ENCODE peak calls at places on chromosomes 5 and 9, in nine cellular contexts. C is heart right ventricle; O is OCI-LY7; G is stomach; I is fibroblast of pulmonary artery; T is cardiac muscle cell; Y is IMR-90; R is mucosa of descending colon; Z is CD4-positive, alpha-beta T cell. A is an unnamed sample.

GRCh38 chr5:176341325-176342198 is 20.0 kb downstream of the KIAA1191 start:
- DNase-seq in Z (no peak), C (no peak), O (no peak), I (no peak), Y (no peak), R (no peak), G (no peak), T (no peak), A (no peak)

GRCh38 chr5:126189862-126190261 is 233.3 kb upstream of the GRAMD2B start:
- DNase-seq in R (no peak), Y (no peak), C (no peak), T (no peak), O (no peak), G (no peak), I (no peak), Z (no peak), A (no peak)

GRCh38 chr9:129126789-129127618 is 15.8 kb downstream of the PTPA start:
- DNase-seq in C (no peak), T (no peak), O (no peak), I (no peak), Z (no peak), Y (no peak), G (no peak), R (no peak), A (no peak)

GRCh38 chr9:69671291-69671903 is 774 bp downstream of the APBA1 start:
- DNase-seq in G (no peak), R (no peak), Y (no peak), Z (no peak), O (no peak), I (no peak), C (peak), T (no peak), A (no peak)

GRCh38 chr9:37117956-37118355 is 2.4 kb upstream of the ZCCHC7 start:
- DNase-seq in R (no peak), O (no peak), I (no peak), G (no peak), Z (no peak), Y (no peak), C (no peak), T (no peak), A (no peak)

GRCh38 chr5:141973871-141974595 is 5.1 kb downstream of the RNF14 start:
- DNase-seq in T (peak), Z (no peak), R (no peak), Y (peak), O (no peak), C (no peak), I (peak), G (no peak), A (no peak)

GRCh38 chr9:129752915-129753724 is at the start of gene PTGES:
- DNase-seq in T (peak), G (peak), C (peak), R (peak), O (no peak), Y (peak), Z (peak), I (peak), A (peak)

GRCh38 chr9:137458194-137459146 is 664 bp downstream of the NSMF start:
- DNase-seq in Z (no peak), O (no peak), Y (no peak), C (peak), G (no peak), R (peak), I (no peak), T (no peak), A (no peak)

GRCh38 chr9:127878001-127878651 is 651 bp upstream of the AK1 start:
- DNase-seq in G (no peak), Y (no peak), T (peak), O (no peak), C (no peak), I (no peak), R (peak), Z (no peak), A (no peak)

GRCh38 chr9:114291886-114292590 is 30.9 kb upstream of the ORM1 start:
- DNase-seq in O (no peak), C (no peak), R (no peak), G (no peak), Z (no peak), T (no peak), I (no peak), Y (no peak), A (no peak)

GRCh38 chr5:43172779-43173178 is 19.2 kb upstream of the NIM1K start:
- DNase-seq in O (no peak), T (no peak), R (no peak), G (no peak), C (no peak), Z (no peak), I (no peak), Y (no peak), A (no peak)

GRCh38 chr9:101848485-101848919 is 110.1 kb upstream of the GRIN3A start:
- DNase-seq in I (no peak), Y (no peak), R (no peak), Z (no peak), O (no peak), G (no peak), C (no peak), T (no peak), A (no peak)

GRCh38 chr9:33125871-33126822 is 41.0 kb downstream of the B4GALT1 start:
- DNase-seq in Z (no peak), R (no peak), T (peak), I (peak), C (no peak), Y (peak), O (no peak), G (no peak), A (no peak)

GRCh38 chr9:2267171-2267740 is 252.1 kb downstream of the SMARCA2 start:
- DNase-seq in O (no peak), C (peak), T (peak), R (no peak), G (no peak), Y (no peak), Z (no peak), I (no peak), A (no peak)

GRCh38 chr5:25241981-25242380 is 597.2 kb upstream of the CDH10 start:
- DNase-seq in O (no peak), G (no peak), R (no peak), Y (no peak), I (no peak), T (no peak), Z (no peak), C (no peak), A (no peak)

GRCh38 chr9:98774746-98775145 is 21.6 kb downstream of the ANKS6 start:
- DNase-seq in Z (no peak), Y (no peak), T (peak), G (no peak), C (no peak), R (no peak), O (no peak), I (no peak), A (no peak)

GRCh38 chr5:78601622-78602314 is 46.8 kb downstream of the LHFPL2 start:
- DNase-seq in Z (no peak), R (no peak), Y (peak), I (no peak), C (no peak), O (no peak), G (no peak), T (no peak), A (no peak)

GRCh38 chr5:62268239-62268638 is 37.8 kb upstream of the KIF2A start:
- DNase-seq in G (no peak), C (no peak), T (peak), R (no peak), Z (no peak), I (peak), O (no peak), Y (no peak), A (no peak)

GRCh38 chr5:69364850-69365249 is 4.5 kb downstream of the AK6 start:
- DNase-seq in Z (no peak), R (no peak), Y (no peak), G (no peak), T (no peak), O (no peak), C (no peak), I (no peak), A (no peak)

DNA sequence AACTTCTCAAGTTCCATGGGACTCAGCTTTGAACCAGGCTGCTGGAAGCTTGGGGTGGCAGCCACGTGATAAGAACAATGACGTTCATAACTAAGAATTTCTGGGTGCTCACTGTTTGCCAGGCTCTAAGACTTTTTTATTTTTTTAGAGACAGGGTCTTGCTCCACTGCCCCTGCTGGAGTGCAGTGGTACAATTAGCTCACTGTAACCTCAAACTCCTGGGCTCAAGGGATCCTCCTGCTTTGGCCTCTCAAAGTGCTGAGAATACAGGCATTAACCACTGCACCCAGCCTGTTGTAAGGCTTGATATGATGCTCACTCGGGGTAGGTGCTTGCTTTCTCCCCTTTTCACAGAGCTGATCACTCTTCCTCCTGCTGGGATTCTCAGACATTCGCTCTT is 38.7 kb downstream of the PTPN3 start:
- DNase-seq in O (no peak), C (no peak), Y (no peak), I (no peak), R (no peak), T (no peak), G (no peak), Z (no peak), A (no peak)
- TF ChIP-seq CTCF in O (no peak), C (no peak), Y (no peak), I (no peak), R (no peak), T (no peak), G (no peak), Z (no peak), A (no peak)

DNA sequence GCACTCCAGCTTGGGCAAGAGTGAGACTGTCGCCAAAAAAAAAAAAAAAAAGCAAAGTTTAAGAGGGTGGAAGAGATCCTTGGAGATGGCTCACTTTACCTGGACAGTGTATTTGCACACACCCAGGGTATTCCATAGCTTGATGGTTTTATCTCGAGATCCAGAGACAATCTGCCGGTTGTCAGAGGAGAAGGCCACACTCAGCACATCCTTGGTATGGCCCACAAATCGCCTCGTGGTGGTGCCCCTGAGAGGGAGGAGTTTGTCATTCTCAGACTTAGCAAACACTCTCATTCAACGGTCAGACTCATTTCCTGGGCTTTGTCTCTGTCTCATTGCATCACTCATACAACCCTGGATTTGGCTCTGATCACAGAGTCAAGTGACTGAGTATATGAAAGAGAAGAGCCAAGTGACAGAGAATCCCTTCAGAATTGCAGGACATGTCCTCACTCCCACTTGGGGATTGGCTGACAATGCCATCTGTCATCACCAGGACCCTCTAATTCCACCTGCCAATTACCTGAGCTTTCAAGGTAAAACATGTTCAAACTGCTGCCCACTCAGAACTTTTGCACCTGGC is 2.2 kb downstream of the RACK1 start:
- DNase-seq in T (peak), C (no peak), O (peak), R (peak), G (no peak), I (peak), Z (no peak), Y (peak), A (no peak)
- TF ChIP-seq CTCF in T (no peak), C (no peak), O (peak), R (no peak), G (no peak), I (no peak), Z (no peak), Y (peak), A (no peak)

DNA sequence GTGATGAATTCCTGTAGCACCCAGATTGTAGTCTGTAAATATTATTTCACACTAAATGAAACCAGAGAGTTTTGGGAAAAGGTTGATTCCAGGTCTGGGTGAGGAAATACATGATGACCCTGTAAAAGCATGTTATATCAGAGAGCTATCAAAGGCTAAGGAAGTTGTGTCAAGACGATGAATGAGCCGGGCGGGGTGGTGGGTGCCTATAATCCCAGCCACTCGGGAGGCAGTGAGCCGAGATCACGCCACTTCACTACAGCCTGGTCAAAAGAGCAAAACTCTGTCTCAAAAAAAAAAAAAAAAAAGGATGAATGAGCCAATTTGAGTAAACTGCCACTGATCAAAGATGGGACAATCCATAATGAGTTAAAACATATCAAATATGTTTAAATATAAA is 29.2 kb downstream of the IL6ST start:
- DNase-seq in Z (no peak), R (no peak), G (no peak), Y (no peak), I (no peak), O (no peak), T (no peak), C (no peak), A (no peak)
- TF ChIP-seq CTCF in Z (no peak), R (no peak), G (no peak), Y (no peak), I (no peak), O (no peak), T (no peak), C (no peak), A (no peak)

DNA sequence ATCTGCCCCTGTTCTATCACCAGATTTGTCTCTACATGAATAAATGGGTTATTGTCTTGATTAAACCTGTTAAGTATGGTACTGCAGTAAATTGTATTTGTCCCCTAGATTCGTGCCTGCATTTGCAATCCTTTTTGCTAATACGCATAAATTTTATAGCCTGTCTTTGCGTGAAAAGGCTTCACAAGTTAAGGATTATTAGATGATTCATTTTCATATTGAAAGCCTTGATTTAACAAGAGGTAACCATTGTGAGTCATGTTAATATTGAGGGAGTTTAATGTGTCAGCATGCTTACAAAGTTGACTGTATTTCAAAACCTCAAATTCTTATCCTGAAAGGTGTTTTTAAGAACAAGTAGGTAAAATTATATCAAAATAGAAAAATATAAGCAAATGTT is 204.6 kb downstream of the PCSK1 start:
- DNase-seq in O (no peak), Y (peak), Z (no peak), G (no peak), I (no peak), C (no peak), R (no peak), T (no peak), A (no peak)
- TF ChIP-seq CTCF in O (no peak), Y (no peak), Z (no peak), G (no peak), I (no peak), C (no peak), R (no peak), T (no peak), A (no peak)

GRCh38 chr5:72557576-72558336 is 50.5 kb upstream of the ZNF366 start:
- DNase-seq in R (no peak), I (no peak), Y (no peak), Z (no peak), C (no peak), G (no peak), O (no peak), T (no peak), A (no peak)
- TF ChIP-seq CTCF in R (no peak), I (no peak), Y (no peak), Z (no peak), C (no peak), G (no peak), O (no peak), T (no peak), A (no peak)

DNA sequence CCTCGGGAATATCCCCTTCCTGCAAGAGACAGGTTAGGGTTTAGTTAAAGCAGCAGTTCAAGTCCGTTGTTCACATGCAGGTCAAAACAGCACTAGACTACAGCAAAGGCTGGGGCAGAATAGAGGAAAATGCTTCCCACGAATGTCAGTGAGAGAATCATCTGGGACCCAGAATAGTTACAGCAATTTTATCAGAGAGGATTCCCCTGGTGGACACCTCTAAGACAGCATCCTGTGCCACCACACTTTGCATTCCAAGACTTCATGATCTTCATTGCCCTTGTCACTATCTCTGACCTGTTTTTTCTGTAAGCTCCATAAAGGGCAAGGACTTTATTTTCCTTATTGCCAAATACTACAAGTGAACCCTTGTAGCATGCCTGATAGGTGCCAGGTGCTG is 12.9 kb downstream of the GRXCR2 start:
- DNase-seq in G (no peak), C (no peak), I (no peak), Y (no peak), R (no peak), O (no peak), Z (no peak), T (no peak), A (no peak)
- TF ChIP-seq CTCF in G (no peak), C (no peak), I (peak), Y (peak), R (no peak), O (no peak), Z (no peak), T (peak), A (no peak)

GRCh38 chr5:124631874-124632550 is 114.4 kb downstream of the ZNF608 start:
- DNase-seq in C (no peak), I (no peak), O (no peak), Z (no peak), Y (no peak), T (no peak), R (no peak), G (no peak), A (no peak)
- TF ChIP-seq CTCF in C (no peak), I (no peak), O (no peak), Z (no peak), Y (no peak), T (no peak), R (no peak), G (no peak), A (no peak)

DNA sequence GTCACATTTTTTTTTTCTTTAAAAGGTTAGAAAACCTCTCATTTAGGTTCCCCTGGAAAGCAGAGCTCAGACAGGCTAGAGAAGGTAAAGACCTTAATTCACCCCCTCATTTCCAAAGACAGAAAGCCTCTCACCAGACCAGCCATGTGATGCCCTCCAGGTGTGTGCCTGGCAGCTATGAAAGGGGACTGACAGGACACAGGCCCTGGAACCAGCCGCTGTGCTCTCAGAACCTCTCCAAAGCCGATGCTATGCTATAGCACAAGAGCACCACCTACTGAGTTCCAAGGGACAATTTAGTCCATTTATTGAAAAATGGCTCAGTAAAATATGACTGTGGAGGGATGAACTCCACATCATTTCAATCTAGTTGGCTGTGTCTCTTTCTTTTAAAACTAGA is 48.8 kb downstream of the FANCC start:
- DNase-seq in C (peak), G (no peak), I (peak), R (no peak), T (peak), O (peak), Y (peak), Z (no peak), A (no peak)
- TF ChIP-seq CTCF in C (no peak), G (peak), I (peak), R (no peak), T (peak), O (peak), Y (peak), Z (peak), A (peak)

GRCh38 chr9:134024393-134024792 is 888 bp upstream of the BRD3OS start:
- DNase-seq in R (no peak), C (no peak), I (no peak), T (no peak), Z (no peak), G (no peak), Y (no peak), O (no peak), A (no peak)

GRCh38 chr9:134026561-134026960 is 1.3 kb downstream of the BRD3OS start:
- DNase-seq in I (no peak), T (no peak), C (no peak), O (no peak), Y (no peak), Z (no peak), R (peak), G (no peak), A (no peak)

GRCh38 chr9:134026981-134027380 is 1.7 kb downstream of the BRD3OS start:
- DNase-seq in C (no peak), O (no peak), R (no peak), T (no peak), G (no peak), I (no peak), Y (no peak), Z (no peak), A (no peak)

GRCh38 chr9:134024828-134025605 is at the start of gene BRD3OS:
- DNase-seq in C (peak), O (peak), Z (peak), I (peak), T (peak), G (peak), Y (peak), R (peak), A (peak)

GRCh38 chr9:134025606-134026541 is 593 bp downstream of the BRD3OS start:
- DNase-seq in I (peak), O (peak), R (peak), C (peak), G (peak), T (peak), Y (peak), Z (peak), A (no peak)
- TF ChIP-seq CTCF in I (peak), O (peak), R (no peak), C (no peak), G (peak), T (peak), Y (peak), Z (peak), A (peak)

GRCh38 chr5:140794594-140795258 is at the start of gene PCDHA2:
- DNase-seq in O (no peak), Z (no peak), Y (no peak), I (no peak), T (no peak), C (no peak), R (no peak), G (no peak), A (no peak)

GRCh38 chr5:140791111-140791510 is 3.5 kb upstream of the PCDHA2 start:
- DNase-seq in I (no peak), Z (no peak), G (no peak), C (no peak), Y (no peak), T (no peak), R (no peak), O (no peak), A (no peak)

GRCh38 chr5:140796718-140797095 is 2.1 kb downstream of the PCDHA2 start:
- DNase-seq in C (no peak), Y (no peak), Z (no peak), O (no peak), G (no peak), I (no peak), T (no peak), R (peak), A (no peak)

GRCh38 chr5:140800816-140801493 is at the start of gene PCDHA3:
- DNase-seq in Z (no peak), Y (peak), I (peak), O (peak), T (peak), G (no peak), C (no peak), R (no peak), A (no peak)

DNA sequence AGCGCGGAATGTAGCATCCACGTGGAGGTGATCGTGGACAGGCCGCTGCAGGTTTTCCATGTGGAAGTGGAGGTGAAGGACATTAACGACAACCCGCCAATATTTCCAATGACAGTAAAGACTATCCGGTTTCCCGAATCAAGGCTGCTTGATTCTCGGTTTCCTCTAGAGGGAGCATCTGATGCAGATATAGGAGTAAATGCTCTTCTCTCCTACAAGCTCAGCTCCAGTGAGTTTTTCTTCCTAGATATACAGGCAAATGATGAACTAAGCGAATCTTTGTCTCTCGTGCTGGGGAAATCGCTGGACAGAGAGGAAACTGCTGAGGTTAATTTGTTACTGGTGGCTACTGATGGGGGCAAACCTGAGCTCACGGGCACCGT is 598 bp downstream of the PCDHA2 start:
- DNase-seq in R (no peak), C (no peak), T (no peak), Z (no peak), Y (no peak), O (no peak), I (peak), G (no peak), A (no peak)
- TF ChIP-seq CTCF in R (no peak), C (no peak), T (peak), Z (no peak), Y (peak), O (peak), I (peak), G (no peak), A (no peak)

A was measured in AG09319.